ENCODE peak calls at places on chromosome 4, in nine cellular contexts. B is CD4-positive, alpha-beta memory T cell; X is spleen; G is H9; P is GM23248; M is RPMI8226; Y is stimulated activated CD4-positive, alpha-beta T cell treated with anti-CD3 and anti-CD28 coated beads, Interleukin-4, amount 100 ng/mL, for 4 hours; Q is GM12891; E is right lobe of liver. S is an unnamed sample.

GRCh38 chr4:99861120-99861905 is 32.9 kb downstream of the LAMTOR3 start:
- DNase-seq in E (no peak), B (no peak), M (no peak), Q (no peak), G (no peak), P (no peak), X (no peak), Y (no peak), S (no peak)

GRCh38 chr4:141455651-141456050 is 180.7 kb upstream of the IL15 start:
- DNase-seq in G (no peak), E (no peak), Q (no peak), X (no peak), P (peak; percentile 43), M (no peak), Y (no peak), B (no peak), S (no peak)

GRCh38 chr4:44532851-44533250 is 84.2 kb upstream of the KCTD8 start:
- DNase-seq in E (no peak), Y (no peak), Q (no peak), B (no peak), M (no peak), G (no peak), P (no peak), X (no peak), S (no peak)

GRCh38 chr4:182746876-182747275 is 170.3 kb downstream of the DCTD start:
- DNase-seq in Y (no peak), B (no peak), M (no peak), X (no peak), E (no peak), G (no peak), P (no peak), Q (no peak), S (no peak)

GRCh38 chr4:147689062-147689461 is 5.1 kb upstream of the PRMT9 start:
- DNase-seq in G (no peak), M (no peak), X (no peak), P (peak; percentile 13), B (no peak), E (no peak), Y (no peak), Q (no peak), S (no peak)

GRCh38 chr4:161356351-161356750 is 807.4 kb downstream of the FSTL5 start:
- DNase-seq in M (no peak), B (no peak), P (no peak), G (no peak), X (no peak), E (no peak), Y (no peak), Q (no peak), S (no peak)

GRCh38 chr4:128528793-128529553 is 241.4 kb upstream of the PGRMC2 start:
- DNase-seq in X (no peak), B (no peak), G (peak; percentile 64), Q (no peak), M (no peak), P (peak; percentile 98), Y (no peak), E (no peak), S (no peak)

GRCh38 chr4:67713531-67714247 is 12.7 kb upstream of the UBA6 start:
- DNase-seq in M (no peak), B (no peak), Y (no peak), G (no peak), P (peak; percentile 69), X (no peak), Q (no peak), E (no peak), S (no peak)

GRCh38 chr4:751676-752075 is 46.0 kb downstream of the PCGF3 start:
- DNase-seq in B (no peak), M (no peak), E (no peak), G (no peak), P (no peak), Y (no peak), Q (no peak), X (no peak), S (no peak)

GRCh38 chr4:81606796-81607550 is 135.3 kb upstream of the RASGEF1B start:
- DNase-seq in B (no peak), G (no peak), Y (no peak), Q (no peak), X (no peak), E (peak; percentile 24), M (no peak), P (peak; percentile 41), S (no peak)

GRCh38 chr4:794911-795725 is 30.8 kb downstream of the CPLX1 start:
- DNase-seq in Q (no peak), X (peak; percentile 69), E (no peak), G (no peak), Y (no peak), P (peak; percentile 19), M (no peak), B (no peak), S (no peak)

GRCh38 chr4:2412885-2413716 is 5.3 kb downstream of the ZFYVE28 start:
- DNase-seq in X (peak; percentile 93), Y (peak; percentile 82), M (peak; percentile 93), P (peak; percentile 97), Q (peak; percentile 54), G (peak; percentile 95), E (peak; percentile 77), B (peak; percentile 97), S (peak; percentile 55)

GRCh38 chr4:168480991-168481588 is 798 bp upstream of the DDX60L start:
- DNase-seq in X (no peak), P (peak; percentile 86), G (no peak), M (peak; percentile 18), B (peak; percentile 82), E (no peak), Y (peak; percentile 62), Q (peak; percentile 8), S (no peak)

GRCh38 chr4:168475745-168476144 is 4.5 kb downstream of the DDX60L start:
- DNase-seq in B (no peak), Q (no peak), X (no peak), M (no peak), E (no peak), G (peak; percentile 47), Y (peak; percentile 30), P (peak; percentile 23), S (no peak)

S was measured in activated B cell treated with CpG ODN at 0.5 μM for 24 hours.